ENCODE peak calls at places on chromosomes 3 and 15, in five cellular contexts. I is left ventricle myocardium inferior; T is CD8-positive, alpha-beta T cell; R is astrocyte; S is Peyer's patch. C is an unnamed sample. For H3K36me3 and H3K4me1, the result is how much of the 10 kb centered on the place peaks cover.

GRCh38 chr15:85880501-85881190 is 85.9 kb upstream of the KLHL25 start:
- DNase-seq in T (no peak), R (no peak), I (no peak), S (no peak), C (no peak)

GRCh38 chr3:30440880-30441279 is 165.5 kb upstream of the TGFBR2 start:
- DNase-seq in S (no peak), R (peak), T (no peak), I (no peak), C (no peak)

GRCh38 chr15:80551348-80551747 is 143.8 kb upstream of the ABHD17C start:
- DNase-seq in T (no peak), I (no peak), S (no peak), R (no peak), C (no peak)

GRCh38 chr15:83977992-83978391 is 257.6 kb upstream of the GOLGA6L4 start:
- DNase-seq in I (no peak), R (no peak), T (no peak), S (no peak), C (no peak)

GRCh38 chr3:43296565-43296964 is 10.2 kb downstream of the SNRK start:
- DNase-seq in R (no peak), T (peak), S (peak), I (no peak), C (peak)

GRCh38 chr3:43769097-43769470 is 78.3 kb downstream of the ABHD5 start:
- DNase-seq in S (no peak), I (no peak), T (no peak), R (no peak), C (no peak)

GRCh38 chr3:15795563-15796308 is 2.0 kb downstream of the ANKRD28 start:
- DNase-seq in T (no peak), S (no peak), I (no peak), R (peak), C (no peak)

GRCh38 chr3:1468145-1468544 is 375.3 kb downstream of the CNTN6 start:
- DNase-seq in S (no peak), R (no peak), I (no peak), T (no peak), C (no peak)

GRCh38 chr15:91929509-91929908 is 76.0 kb downstream of the SLCO3A1 start:
- DNase-seq in R (no peak), T (no peak), S (no peak), I (peak), C (no peak)

GRCh38 chr3:120749843-120750242 is 7.3 kb downstream of the GTF2E1 start:
- DNase-seq in T (no peak), R (no peak), S (no peak), I (no peak), C (no peak)

GRCh38 chr15:85388506-85388905 is 8.1 kb downstream of the AKAP13 start:
- DNase-seq in R (no peak), S (no peak), I (no peak), T (no peak), C (no peak)

GRCh38 chr15:40558952-40559742 is 5.7 kb downstream of the CCDC32 start:
- DNase-seq in S (no peak), T (no peak), I (no peak), R (no peak), C (no peak)

GRCh38 chr3:158794936-158795518 is 6.8 kb upstream of the MFSD1 start:
- DNase-seq in I (no peak), S (no peak), T (no peak), R (no peak), C (no peak)

GRCh38 chr15:69713726-69714559 is 261.3 kb downstream of the RPLP1 start:
- DNase-seq in T (peak), I (no peak), R (no peak), S (peak), C (no peak)

GRCh38 chr3:100260081-100260684 is 609 bp upstream of the TBC1D23 start:
- DNase-seq in S (peak), R (peak), T (no peak), I (peak), C (peak)

GRCh38 chr3:29183346-29184087 is 97.4 kb upstream of the RBMS3 start:
- DNase-seq in R (peak), I (no peak), T (no peak), S (no peak), C (no peak)

GRCh38 chr3:153210116-153210515 is 48.1 kb downstream of the RAP2B start:
- DNase-seq in S (no peak), T (peak), R (no peak), I (no peak), C (no peak)

GRCh38 chr3:133930341-133930933 is 34.8 kb upstream of the RAB6B start:
- DNase-seq in R (peak), I (no peak), S (no peak), T (no peak), C (no peak)

GRCh38 chr15:69991493-69991892 is 106.2 kb downstream of the TLE3 start:
- DNase-seq in R (no peak), T (no peak), S (no peak), I (no peak), C (no peak)

GRCh38 chr15:66178531-66178910 is 75.0 kb downstream of the MEGF11 start:
- DNase-seq in T (no peak), R (no peak), S (no peak), I (no peak), C (no peak)

GRCh38 chr3:98645039-98645438 is 51.6 kb upstream of the CPOX start:
- DNase-seq in R (no peak), I (no peak), S (no peak), T (no peak), C (peak)

GRCh38 chr3:149384911-149385321 is 7.5 kb upstream of the TM4SF1 start:
- DNase-seq in S (no peak), T (no peak), R (peak), I (no peak), C (no peak)

GRCh38 chr3:35338186-35338585 is 301.1 kb upstream of the ARPP21 start:
- DNase-seq in S (no peak), T (no peak), R (no peak), I (no peak), C (no peak)

GRCh38 chr3:169295126-169295525 is 368.4 kb downstream of the MECOM start:
- DNase-seq in S (no peak), I (no peak), T (no peak), R (no peak), C (no peak)

GRCh38 chr15:90456236-90456635 is 68.2 kb downstream of the IQGAP1 start:
- DNase-seq in T (no peak), R (no peak), I (no peak), S (no peak), C (no peak)
- H3K36me3 ChIP-seq in T (under half), R (half or more), I (half or more), S (half or more), C (half or more)

GRCh38 chr3:146148468-146148931 is 12.5 kb downstream of the PLOD2 start:
- DNase-seq in T (no peak), I (no peak), R (no peak), S (no peak), C (no peak)
- TF ChIP-seq CTCF in T (no peak), I (peak), R (no peak), S (peak), C (no peak)

DNA sequence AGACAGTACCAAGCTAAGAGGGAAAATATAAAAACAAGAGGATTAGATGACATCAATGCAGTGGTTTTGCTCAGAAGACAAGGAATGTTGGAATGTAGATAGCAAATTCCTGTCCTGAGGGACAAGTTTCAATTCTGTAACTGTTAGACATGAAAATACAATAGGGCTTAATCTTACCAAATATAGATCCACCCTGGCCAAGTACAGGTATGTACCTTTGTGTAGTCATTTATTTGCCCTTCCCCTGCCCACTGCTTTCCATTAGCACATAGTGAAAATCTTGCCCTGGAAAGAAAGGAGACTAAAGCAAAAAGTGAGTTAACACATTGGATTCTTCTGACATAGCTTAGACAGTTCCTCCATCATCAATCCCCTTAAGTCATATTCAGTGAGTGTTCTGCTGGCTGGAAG is 389.0 kb upstream of the THBS1 start:
- DNase-seq in S (no peak), T (no peak), I (no peak), R (peak), C (no peak)
- H3K4me1 ChIP-seq in S (under half), T (under half), I (under half), R (under half), C (under half)

GRCh38 chr3:39079530-39079929 is 27.7 kb downstream of the WDR48 start:
- DNase-seq in R (no peak), T (no peak), S (no peak), I (no peak), C (no peak)

GRCh38 chr3:39088456-39088855 is 19.0 kb downstream of the GORASP1 start:
- DNase-seq in R (no peak), I (no peak), T (no peak), S (no peak), C (no peak)

GRCh38 chr3:39086066-39086657 is 21.3 kb downstream of the GORASP1 start:
- DNase-seq in I (no peak), R (no peak), T (no peak), S (no peak), C (no peak)

GRCh38 chr3:39082652-39083313 is 24.6 kb downstream of the GORASP1 start:
- DNase-seq in T (no peak), S (no peak), R (no peak), I (no peak), C (no peak)
- H3K36me3 ChIP-seq in T (under half), S (half or more), R (under half), I (half or more), C (half or more)

GRCh38 chr15:42908538-42908937 is 12.0 kb downstream of the TTBK2 start:
- DNase-seq in S (no peak), I (no peak), T (no peak), R (no peak), C (no peak)
- TF ChIP-seq CTCF in S (no peak), I (no peak), T (no peak), R (no peak), C (no peak)

GRCh38 chr3:143218176-143218575 is 98.6 kb downstream of the CHST2 start:
- DNase-seq in I (no peak), T (no peak), R (no peak), S (no peak), C (no peak)
- H3K4me1 ChIP-seq in I (under half), T (under half), R (under half), S (under half), C (under half)

GRCh38 chr15:41838400-41838897 is at the start of gene PLA2G4B:
- DNase-seq in I (no peak), S (peak), T (no peak), R (no peak), C (peak)

GRCh38 chr15:41840092-41840491 is 1.4 kb downstream of the PLA2G4B start:
- DNase-seq in S (no peak), R (no peak), I (no peak), T (no peak), C (no peak)

GRCh38 chr15:41842229-41842628 is 3.6 kb downstream of the PLA2G4B start:
- DNase-seq in T (no peak), R (no peak), S (no peak), I (no peak), C (no peak)

GRCh38 chr15:41841131-41841530 is 2.5 kb downstream of the PLA2G4B start:
- DNase-seq in R (no peak), T (no peak), I (no peak), S (no peak), C (no peak)

GRCh38 chr15:41840673-41841072 is 2.0 kb downstream of the PLA2G4B start:
- DNase-seq in T (no peak), R (no peak), I (no peak), S (no peak), C (no peak)
- H3K36me3 ChIP-seq in T (under half), R (under half), I (half or more), S (under half), C (half or more)

DNA sequence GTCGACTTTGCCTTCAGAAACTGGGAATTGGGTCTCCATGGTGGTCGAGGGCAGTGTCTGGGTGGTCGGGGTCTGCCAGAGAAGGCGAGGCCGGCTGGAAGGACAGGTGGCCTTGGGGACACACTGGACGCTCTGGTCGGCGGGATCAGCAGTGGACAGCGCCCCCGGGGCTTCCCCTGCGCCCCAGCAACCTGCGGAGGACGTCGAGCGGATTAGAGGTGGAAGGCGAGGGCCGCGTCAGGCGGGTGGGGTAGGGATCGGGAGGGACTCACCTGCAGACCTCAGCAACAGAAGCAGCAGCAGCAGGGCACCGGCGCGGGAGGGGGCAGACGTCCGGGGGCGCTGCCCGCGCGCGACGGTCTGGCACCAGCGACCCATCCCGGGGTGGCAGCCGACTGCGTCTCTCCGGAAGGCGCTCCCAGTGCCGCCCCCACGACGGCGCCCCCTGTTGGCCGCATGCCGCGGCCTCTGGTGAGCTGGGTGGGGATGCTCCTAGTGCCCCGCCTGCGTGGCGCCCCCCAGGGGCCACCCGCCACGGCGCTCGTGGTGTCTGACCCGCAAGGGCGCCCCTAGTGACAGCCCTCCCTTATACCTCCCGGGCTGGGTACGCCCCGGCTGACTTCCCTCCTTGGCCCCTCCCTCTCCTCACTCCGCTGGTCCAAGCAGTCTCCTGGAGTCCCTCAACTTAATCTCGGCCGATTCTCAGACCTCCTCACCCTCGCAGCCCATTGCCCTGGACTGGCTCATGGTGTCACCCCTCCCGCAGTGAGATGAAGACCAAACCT is at the start of gene PRSS50:
- DNase-seq in T (no peak), R (no peak), S (peak), I (no peak), C (no peak)
- TF ChIP-seq CTCF in T (no peak), R (no peak), S (no peak), I (peak), C (peak)

GRCh38 chr3:136939489-136939888 is 18.3 kb upstream of the IL20RB start:
- DNase-seq in S (no peak), T (no peak), I (no peak), R (no peak), C (no peak)

GRCh38 chr3:136946978-136947377 is 10.8 kb upstream of the IL20RB start:
- DNase-seq in I (no peak), S (no peak), T (no peak), R (no peak), C (no peak)

GRCh38 chr3:136938334-136938733 is 19.4 kb upstream of the IL20RB start:
- DNase-seq in I (no peak), S (no peak), R (peak), T (no peak), C (no peak)

GRCh38 chr3:136943396-136943795 is 14.4 kb upstream of the IL20RB start:
- DNase-seq in R (no peak), T (no peak), S (no peak), I (no peak), C (no peak)

GRCh38 chr3:136942796-136943195 is 15.0 kb upstream of the IL20RB start:
- DNase-seq in S (no peak), I (no peak), R (no peak), T (peak), C (no peak)
- H3K4me1 ChIP-seq in S (under half), I (half or more), R (under half), T (under half), C (half or more)

DNA sequence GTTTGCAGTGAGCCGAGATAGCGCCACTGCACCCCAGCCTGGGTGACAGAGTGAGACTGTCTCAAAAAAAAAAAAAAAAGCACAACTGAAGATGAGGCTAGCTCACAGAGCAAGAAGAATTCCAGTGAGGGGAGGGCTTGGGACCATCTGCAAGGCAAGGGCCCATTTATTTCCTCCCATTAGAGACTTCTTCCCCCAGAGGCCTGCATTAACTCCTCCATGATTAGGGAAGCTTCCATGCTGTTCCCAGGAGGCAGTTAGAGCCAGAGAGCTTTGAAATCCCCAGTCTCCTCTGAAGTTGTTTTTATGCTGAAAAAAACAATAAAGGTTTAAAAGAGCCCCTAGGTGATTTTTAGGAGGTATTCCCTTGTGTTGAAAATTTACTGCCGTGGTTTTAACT is 54.3 kb upstream of the ADCY5 start:
- DNase-seq in I (no peak), R (no peak), T (no peak), S (no peak), C (no peak)
- H3K36me3 ChIP-seq in I (under half), R (under half), T (under half), S (under half), C (under half)